ENCODE peak calls at places on chromosome 11, in four cellular contexts. One of them, this sample, is unnamed.
A peak's percentile ranks its signal among the peaks of the same experiment; 100 is the strongest.

GRCh38 chr11:72446929-72447753 is 12.8 kb upstream of the CLPB start:
- DNase-seq in GDM1: peak; percentile 27
- DNase-seq in GM12891: no peak
- DNase-seq in SK-N-DZ: peak; percentile 75
- DNase-seq in this sample: no peak

GRCh38 chr11:841981-842369 is 354 bp downstream of the POLR2L start:
- DNase-seq in GDM1: no peak
- DNase-seq in GM12891: no peak
- DNase-seq in SK-N-DZ: no peak
- DNase-seq in this sample: no peak

GRCh38 chr11:115965754-115966504 is 461.7 kb upstream of the CADM1 start:
- DNase-seq in GM12891: no peak
- DNase-seq in GDM1: no peak
- DNase-seq in SK-N-DZ: peak; percentile 43
- DNase-seq in this sample: peak; percentile 41

GRCh38 chr11:87878373-87878779 is 296.9 kb downstream of the RAB38 start:
- DNase-seq in SK-N-DZ: peak; percentile 55
- DNase-seq in GDM1: no peak
- DNase-seq in GM12891: no peak
- DNase-seq in this sample: peak; percentile 17

GRCh38 chr11:81975261-81975900 is 758.3 kb downstream of the FAM181B start:
- DNase-seq in SK-N-DZ: no peak
- DNase-seq in GM12891: no peak
- DNase-seq in GDM1: no peak
- DNase-seq in this sample: no peak

GRCh38 chr11:2298795-2299747 is 2.6 kb downstream of the C11orf21 start:
- DNase-seq in GM12891: no peak
- DNase-seq in SK-N-DZ: peak; percentile 34
- DNase-seq in GDM1: no peak
- DNase-seq in this sample: peak; percentile 8

GRCh38 chr11:108037636-108038035 is 28.9 kb downstream of the CUL5 start:
- DNase-seq in GM12891: no peak
- DNase-seq in GDM1: no peak
- DNase-seq in SK-N-DZ: no peak
- DNase-seq in this sample: no peak

GRCh38 chr11:113387605-113388211 is at the start of gene ANKK1:
- DNase-seq in GDM1: no peak
- DNase-seq in SK-N-DZ: no peak
- DNase-seq in GM12891: no peak
- DNase-seq in this sample: no peak

GRCh38 chr11:2261436-2262230 is 8.8 kb downstream of the ASCL2 start:
- DNase-seq in GM12891: no peak
- DNase-seq in SK-N-DZ: no peak
- DNase-seq in GDM1: no peak
- DNase-seq in this sample: no peak